ENCODE peak calls at places on chromosomes 6 and 20, in nine cellular contexts. H is PC-3; Q is T-cell; B is Right ventricle myocardium inferior; P is sciatic nerve; Z is left ventricle myocardium superior; U is HCT116; T is activated CD8-positive, alpha-beta T cell treated with anti-CD3 and anti-CD28 coated beads for 36 hours; W is heart right ventricle. S is an unnamed sample.

GRCh38 chr20:10079964-10080363 is 45.2 kb downstream of the ANKEF1 start:
- ATAC-seq in H (no peak), Q (no peak), B (no peak), P (no peak), Z (no peak), U (no peak), T (no peak), W (no peak), S (no peak)

GRCh38 chr6:390914-391558 is 516 bp upstream of the IRF4 start:
- ATAC-seq in H (no peak), Q (peak), B (peak), P (no peak), Z (no peak), U (no peak), T (peak), W (no peak), S (no peak)

GRCh38 chr20:49938173-49939163 is 2.3 kb downstream of the RNF114 start:
- ATAC-seq in H (no peak), Q (no peak), B (no peak), P (peak), Z (peak), U (no peak), T (no peak), W (no peak), S (no peak)

GRCh38 chr20:61184194-61184593 is 67.9 kb upstream of the CDH4 start:
- ATAC-seq in H (no peak), Q (no peak), B (no peak), P (no peak), Z (no peak), U (no peak), T (no peak), W (no peak), S (no peak)

GRCh38 chr20:22805219-22805618 is 220.8 kb upstream of the FOXA2 start:
- ATAC-seq in H (no peak), Q (no peak), B (peak), P (peak), Z (peak), U (no peak), T (no peak), W (peak), S (peak)

GRCh38 chr6:121731381-121731780 is 295.9 kb downstream of the GJA1 start:
- ATAC-seq in H (no peak), Q (no peak), B (no peak), P (no peak), Z (no peak), U (no peak), T (no peak), W (no peak), S (no peak)

GRCh38 chr6:136763716-136764521 is 28.4 kb downstream of the MAP3K5 start:
- ATAC-seq in H (no peak), Q (no peak), B (no peak), P (no peak), Z (no peak), U (no peak), T (peak), W (no peak), S (no peak)

GRCh38 chr20:62636446-62636845 is 5.9 kb upstream of the SLCO4A1 start:
- ATAC-seq in H (no peak), Q (no peak), B (no peak), P (no peak), Z (peak), U (no peak), T (peak), W (peak), S (no peak)

GRCh38 chr6:8382434-8382833 is 52.9 kb downstream of the SLC35B3 start:
- ATAC-seq in H (no peak), Q (no peak), B (no peak), P (no peak), Z (no peak), U (no peak), T (no peak), W (no peak), S (no peak)

GRCh38 chr6:75244063-75244575 is 518 bp upstream of the COX7A2 start:
- ATAC-seq in H (peak), Q (no peak), B (peak), P (peak), Z (peak), U (peak), T (no peak), W (peak), S (peak)

GRCh38 chr6:73790572-73790971 is 94.6 kb downstream of the CD109 start:
- ATAC-seq in H (no peak), Q (no peak), B (no peak), P (no peak), Z (no peak), U (no peak), T (no peak), W (no peak), S (no peak)

GRCh38 chr6:169906741-169907418 is 155.5 kb downstream of the ERMARD start:
- ATAC-seq in H (no peak), Q (no peak), B (no peak), P (no peak), Z (peak), U (no peak), T (no peak), W (peak), S (no peak)

GRCh38 chr6:135054238-135054574 is 416 bp downstream of the HBS1L start:
- ATAC-seq in H (peak), Q (peak), B (no peak), P (no peak), Z (no peak), U (peak), T (peak), W (peak), S (no peak)

GRCh38 chr6:33286946-33287914 is 1.8 kb downstream of the WDR46 start:
- ATAC-seq in H (no peak), Q (no peak), B (no peak), P (no peak), Z (no peak), U (no peak), T (no peak), W (no peak), S (no peak)

GRCh38 chr20:17936791-17937687 is 31.6 kb downstream of the SNX5 start:
- ATAC-seq in H (no peak), Q (no peak), B (peak), P (peak), Z (peak), U (no peak), T (no peak), W (peak), S (peak)

GRCh38 chr6:28433119-28433518 is 10.2 kb downstream of the ZSCAN23 start:
- ATAC-seq in H (no peak), Q (no peak), B (no peak), P (no peak), Z (no peak), U (no peak), T (no peak), W (no peak), S (no peak)

GRCh38 chr20:15079594-15080340 is 742.4 kb upstream of the FLRT3 start:
- ATAC-seq in H (no peak), Q (no peak), B (no peak), P (no peak), Z (no peak), U (no peak), T (no peak), W (no peak), S (no peak)

GRCh38 chr20:18287546-18287914 is 797 bp upstream of the ZNF133 start:
- ATAC-seq in H (no peak), Q (no peak), B (no peak), P (no peak), Z (peak), U (no peak), T (no peak), W (no peak), S (no peak)

GRCh38 chr6:20400476-20401402 is 940 bp upstream of the E2F3 start:
- ATAC-seq in H (peak), Q (no peak), B (peak), P (peak), Z (peak), U (peak), T (no peak), W (peak), S (peak)

GRCh38 chr6:20202070-20202658 is 10.1 kb downstream of the MBOAT1 start:
- ATAC-seq in H (peak), Q (peak), B (no peak), P (peak), Z (no peak), U (no peak), T (peak), W (no peak), S (no peak)

GRCh38 chr6:45775026-45775697 is 240.5 kb downstream of the CLIC5 start:
- ATAC-seq in H (no peak), Q (no peak), B (no peak), P (no peak), Z (no peak), U (no peak), T (no peak), W (no peak), S (no peak)

GRCh38 chr6:53326372-53327016 is 22.3 kb downstream of the ELOVL5 start:
- ATAC-seq in H (peak), Q (no peak), B (peak), P (peak), Z (peak), U (peak), T (no peak), W (peak), S (peak)

GRCh38 chr6:10407674-10408054 is 7.2 kb downstream of the TFAP2A start:
- ATAC-seq in H (no peak), Q (no peak), B (no peak), P (no peak), Z (no peak), U (no peak), T (no peak), W (no peak), S (no peak)

GRCh38 chr20:1819311-1820136 is 75.7 kb upstream of the SIRPA start:
- ATAC-seq in H (no peak), Q (no peak), B (no peak), P (peak), Z (no peak), U (no peak), T (no peak), W (no peak), S (no peak)

S was measured in gastroesophageal sphincter.